ENCODE peak calls at places on chromosomes 1 and 21, in eight cellular contexts. S is adrenal gland, P is left lung, K is GM23338, F is tibial artery, O is pancreas, H is prostate gland, V is PC-3. W is an unnamed sample. For H3K36me3 and H3K27me3, the result is how much of the 10 kb centered on the place peaks cover.

GRCh38 chr1:46689326-46689725 is 17.7 kb downstream of the TEX38 start:
- DNase-seq in O (no peak), V (no peak), H (no peak), P (no peak), K (no peak), F (no peak), S (no peak), W (no peak)

GRCh38 chr1:33735624-33736023 is 128.3 kb upstream of the HMGB4 start:
- DNase-seq in O (no peak), S (no peak), K (peak), V (peak), P (no peak), F (no peak), H (no peak), W (no peak)

GRCh38 chr1:3599286-3599811 is 12.0 kb downstream of the MEGF6 start:
- DNase-seq in H (no peak), F (no peak), O (no peak), P (peak), S (no peak), V (no peak), K (no peak), W (no peak)

GRCh38 chr1:57696041-57696440 is 272.2 kb upstream of the DAB1 start:
- DNase-seq in K (no peak), P (no peak), H (no peak), V (no peak), O (no peak), S (no peak), F (no peak), W (no peak)

GRCh38 chr1:222892137-222892763 is 77.4 kb downstream of the DISP1 start:
- DNase-seq in S (no peak), V (peak), K (no peak), H (no peak), F (no peak), P (no peak), O (no peak), W (no peak)

GRCh38 chr1:115727706-115728249 is 40.7 kb downstream of the CASQ2 start:
- DNase-seq in V (peak), H (no peak), F (peak), P (peak), S (peak), K (no peak), O (no peak), W (peak)

GRCh38 chr1:207644852-207645631 is at the start of gene CR1L:
- DNase-seq in H (peak), K (peak), S (peak), P (peak), F (peak), V (peak), O (peak), W (peak)

GRCh38 chr1:171329251-171329650 is 15.3 kb downstream of the FMO4 start:
- DNase-seq in H (no peak), K (no peak), V (no peak), S (no peak), O (no peak), P (no peak), F (no peak), W (no peak)

GRCh38 chr1:120179420-120180348 is 3.4 kb upstream of the SEC22B start:
- DNase-seq in H (peak), V (peak), S (peak), P (no peak), K (peak), O (peak), F (no peak), W (peak)

GRCh38 chr1:215957692-215958091 is 390.6 kb downstream of the KCTD3 start:
- DNase-seq in V (no peak), S (no peak), F (no peak), P (no peak), K (no peak), O (no peak), H (no peak), W (peak)

GRCh38 chr1:22889213-22889827 is 83.3 kb downstream of the LACTBL1 start:
- DNase-seq in P (no peak), V (peak), O (no peak), S (peak), H (peak), K (peak), F (no peak), W (no peak)

GRCh38 chr1:218369688-218370511 is 24.8 kb downstream of the TGFB2 start:
- DNase-seq in O (no peak), S (no peak), P (no peak), V (peak), K (no peak), H (no peak), F (no peak), W (no peak)

GRCh38 chr1:153535664-153536585 is at the start of gene S100A6:
- DNase-seq in H (peak), S (peak), K (peak), O (peak), P (peak), F (peak), V (peak), W (peak)

GRCh38 chr21:15061747-15062146 is 3.1 kb downstream of the NRIP1 start:
- DNase-seq in V (no peak), S (no peak), F (no peak), P (no peak), K (no peak), H (no peak), O (no peak), W (no peak)
- H3K4me3 ChIP-seq in V (peak), S (no peak), F (no peak), P (peak), K (no peak), H (peak), O (no peak), W (no peak)

DNA sequence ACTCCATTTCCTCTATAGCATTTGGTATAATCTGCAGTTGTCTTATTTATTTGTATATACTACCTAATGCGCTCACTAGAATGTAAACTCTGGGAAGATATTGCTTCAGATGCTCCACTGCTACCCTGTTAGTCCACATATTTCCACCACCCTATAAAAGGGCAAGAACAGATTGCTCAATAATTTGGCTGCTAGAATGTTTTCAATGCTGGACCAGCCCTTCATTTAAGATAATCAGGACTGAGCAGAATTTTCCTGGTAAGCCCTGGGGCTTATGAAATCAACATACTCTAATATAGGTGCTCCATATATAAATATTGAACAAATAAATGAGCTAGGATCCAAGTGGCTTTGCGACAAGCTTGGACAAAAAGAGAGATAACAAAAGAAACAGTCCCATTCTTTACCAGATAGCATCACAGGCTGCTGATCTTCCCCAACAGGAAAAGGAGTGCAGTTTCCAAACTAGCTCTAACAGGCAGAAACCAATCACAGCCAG is 8.4 kb downstream of the BCAR3 start:
- DNase-seq in H (peak), O (no peak), S (no peak), K (no peak), V (peak), P (no peak), F (no peak), W (no peak)
- H3K36me3 ChIP-seq in H (under half), O (under half), S (under half), K (under half), V (half or more), P (under half), F (under half), W (half or more)

GRCh38 chr1:155083865-155084721 is 5.5 kb downstream of the EFNA3 start:
- DNase-seq in H (peak), V (peak), S (peak), F (no peak), P (no peak), K (no peak), O (no peak), W (peak)
- H3K27me3 ChIP-seq in H (under half), V (under half), S (under half), F (half or more), P (under half), K (half or more), O (under half), W (under half)

GRCh38 chr1:1137256-1138045 is 21.6 kb upstream of the C1orf159 start:
- DNase-seq in V (no peak), S (no peak), F (no peak), O (no peak), H (no peak), K (no peak), P (no peak), W (no peak)
- H3K4me3 ChIP-seq in V (peak), S (no peak), F (no peak), O (peak), H (peak), K (peak), P (peak), W (no peak)

DNA sequence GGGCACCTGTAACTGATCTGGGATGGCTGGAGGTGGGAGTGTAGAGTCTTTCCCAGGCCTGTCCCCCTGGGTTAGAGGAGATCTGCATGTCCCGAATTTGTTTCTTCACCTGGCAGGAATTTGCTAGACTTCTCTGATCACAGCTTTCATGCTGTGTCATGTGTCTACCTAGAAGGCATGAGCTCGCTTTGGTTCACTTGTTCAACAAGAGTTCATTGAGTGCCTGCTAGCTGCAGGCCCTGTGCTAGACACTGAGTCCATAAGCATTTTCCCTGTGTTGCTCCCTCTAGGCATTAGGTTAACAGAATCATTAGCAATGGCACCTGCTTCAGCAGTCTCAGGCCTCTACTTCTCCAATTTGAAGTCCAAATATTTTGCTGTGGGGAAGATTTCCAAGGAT is 101.6 kb downstream of the MTR start:
- DNase-seq in H (no peak), O (no peak), V (no peak), P (no peak), S (no peak), F (no peak), K (no peak), W (no peak)
- H3K36me3 ChIP-seq in H (under half), O (under half), V (under half), P (half or more), S (half or more), F (half or more), K (under half), W (under half)

GRCh38 chr1:24325587-24326449 is 6.7 kb downstream of the GRHL3 start:
- DNase-seq in S (no peak), K (no peak), O (no peak), F (no peak), P (no peak), V (no peak), H (no peak), W (no peak)
- H3K27me3 ChIP-seq in S (under half), K (under half), O (under half), F (under half), P (under half), V (under half), H (under half), W (under half)

DNA sequence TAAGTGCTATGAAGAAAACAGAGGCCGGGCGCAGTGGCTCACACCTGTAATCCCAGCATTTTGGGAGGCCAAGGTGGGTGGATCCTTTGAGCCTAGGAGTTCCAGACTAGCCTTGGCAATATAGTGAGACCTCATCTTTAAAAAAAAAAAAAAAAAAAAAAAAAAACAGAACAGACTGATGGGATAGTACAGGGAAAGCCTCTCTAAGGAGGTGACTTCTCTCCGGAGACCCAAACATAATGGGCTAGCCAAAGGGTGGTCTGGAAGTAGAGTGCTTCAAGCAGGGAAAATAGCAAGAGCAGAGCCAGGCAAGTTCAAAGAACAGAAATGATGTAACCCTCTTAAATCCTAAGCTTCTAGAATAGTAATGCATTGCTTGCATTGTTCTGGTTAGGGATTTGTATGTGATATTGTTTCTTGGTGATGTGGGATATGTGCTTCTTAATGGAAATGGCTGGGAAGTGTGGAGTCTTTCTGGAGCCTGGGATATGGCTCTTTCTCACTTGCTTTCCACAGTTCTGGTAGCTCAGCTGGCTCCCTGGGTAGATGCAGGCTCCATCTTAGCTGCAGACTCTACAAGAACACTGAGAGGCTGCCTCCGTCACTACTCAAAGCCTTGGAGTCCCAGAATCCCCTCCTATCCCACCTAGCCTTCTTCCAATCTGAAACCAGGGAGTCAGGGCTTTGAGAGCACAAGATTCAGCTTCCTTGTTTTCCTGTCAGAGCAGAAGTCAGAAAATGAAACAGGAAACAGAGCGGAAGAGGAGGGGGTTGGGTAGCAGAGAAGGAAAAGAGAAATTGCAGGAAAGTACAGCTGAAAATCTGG is 1.9 kb upstream of the PIGV start:
- DNase-seq in F (no peak), S (no peak), H (no peak), P (no peak), O (no peak), V (no peak), K (peak), W (no peak)
- H3K4me3 ChIP-seq in F (no peak), S (no peak), H (no peak), P (peak), O (no peak), V (no peak), K (peak), W (no peak)

W was measured in MG63.